ENCODE peak calls at places on chromosomes 2 and 18, in eight cellular contexts. E is dorsolateral prefrontal cortex; K is GM12878; M is upper lobe of right lung; F is stimulated activated CD8-positive, alpha-beta memory T cell treated with anti-CD3 and anti-CD28 coated beads, Interleukin-15, amount 100 ng/mL, for 24 hours; V is stimulated activated CD4-positive, alpha-beta T cell treated with anti-CD3 and anti-CD28 coated beads, TNF-alpha, amount 100 ng/mL, for 4 hours; B is NT2/D1; L is HFF-Myc. Q is an unnamed sample.

GRCh38 chr2:128717758-128718710 is 399.4 kb upstream of the HS6ST1 start:
- DNase-seq in E (no peak), K (no peak), M (no peak), F (no peak), V (no peak), B (no peak), L (no peak), Q (no peak)

GRCh38 chr2:20614201-20615045 is 36.5 kb downstream of the HS1BP3 start:
- DNase-seq in E (peak), K (no peak), M (peak), F (no peak), V (no peak), B (peak), L (no peak), Q (peak)

GRCh38 chr2:158586491-158586890 is 129.7 kb downstream of the PKP4 start:
- DNase-seq in E (no peak), K (no peak), M (no peak), F (no peak), V (no peak), B (no peak), L (no peak), Q (no peak)

GRCh38 chr2:65103013-65103720 is 26.7 kb downstream of the RAB1A start:
- DNase-seq in E (no peak), K (no peak), M (no peak), F (no peak), V (no peak), B (no peak), L (no peak), Q (no peak)

GRCh38 chr2:235539773-235540172 is 45.9 kb downstream of the AGAP1 start:
- DNase-seq in E (no peak), K (no peak), M (peak), F (no peak), V (no peak), B (no peak), L (no peak), Q (no peak)

GRCh38 chr2:158755310-158755709 is 39.8 kb upstream of the DAPL1 start:
- DNase-seq in E (no peak), K (no peak), M (no peak), F (no peak), V (no peak), B (no peak), L (no peak), Q (no peak)

GRCh38 chr18:35049111-35050003 is 8.1 kb downstream of the MAPRE2 start:
- DNase-seq in E (no peak), K (no peak), M (no peak), F (no peak), V (no peak), B (no peak), L (no peak), Q (no peak)

GRCh38 chr2:160063266-160063665 is 851 bp upstream of the PLA2R1 start:
- DNase-seq in E (no peak), K (no peak), M (no peak), F (no peak), V (no peak), B (no peak), L (no peak), Q (no peak)

GRCh38 chr18:79944126-79944731 is 7.2 kb downstream of the SLC66A2 start:
- DNase-seq in E (peak), K (no peak), M (no peak), F (no peak), V (no peak), B (no peak), L (no peak), Q (no peak)

GRCh38 chr2:100105678-100106054 is 36.7 kb downstream of the AFF3 start:
- DNase-seq in E (no peak), K (no peak), M (no peak), F (no peak), V (no peak), B (no peak), L (no peak), Q (no peak)

GRCh38 chr18:22170421-22171262 is 1.3 kb downstream of the GATA6 start:
- DNase-seq in E (no peak), K (no peak), M (peak), F (no peak), V (no peak), B (no peak), L (no peak), Q (no peak)

GRCh38 chr18:75161629-75162028 is 47.3 kb downstream of the PTGR3 start:
- DNase-seq in E (no peak), K (no peak), M (no peak), F (no peak), V (no peak), B (no peak), L (no peak), Q (no peak)

GRCh38 chr18:36309436-36310391 is 12.2 kb downstream of the FHOD3 start:
- DNase-seq in E (no peak), K (no peak), M (no peak), F (no peak), V (no peak), B (no peak), L (peak), Q (no peak)

GRCh38 chr2:27118525-27119329 is at the start of gene CGREF1:
- DNase-seq in E (no peak), K (no peak), M (no peak), F (no peak), V (no peak), B (no peak), L (no peak), Q (no peak)

GRCh38 chr18:31942301-31942998 is 478 bp downstream of the TRAPPC8 start:
- DNase-seq in E (no peak), K (no peak), M (peak), F (peak), V (peak), B (no peak), L (no peak), Q (no peak)

GRCh38 chr2:48940606-48941005 is 185.1 kb upstream of the LHCGR start:
- DNase-seq in E (no peak), K (no peak), M (no peak), F (no peak), V (no peak), B (no peak), L (no peak), Q (no peak)

Q was measured in iPS DF 6.9.